ENCODE peak calls at places on chromosomes 11 and 22, in four cellular contexts. One of them, this sample, is unnamed.

GRCh38 chr22:30405731-30406130 is 8.9 kb downstream of the SEC14L2 start:
- DNase-seq in tibial artery: no peak
- DNase-seq in foreskin fibroblast: no peak
- DNase-seq in kidney: no peak
- DNase-seq in this sample: no peak

GRCh38 chr11:77127969-77128691 is at the start of gene MYO7A:
- DNase-seq in tibial artery: peak
- DNase-seq in foreskin fibroblast: peak
- DNase-seq in kidney: peak
- DNase-seq in this sample: peak

GRCh38 chr11:2807276-2807681 is 78.3 kb downstream of the CDKN1C start:
- DNase-seq in tibial artery: peak
- DNase-seq in foreskin fibroblast: peak
- DNase-seq in kidney: peak
- DNase-seq in this sample: peak

GRCh38 chr11:37026326-37026725 is 428.3 kb upstream of the RAG2 start:
- DNase-seq in tibial artery: no peak
- DNase-seq in foreskin fibroblast: no peak
- DNase-seq in kidney: no peak
- DNase-seq in this sample: no peak

GRCh38 chr22:34761111-34761510 is 304.8 kb upstream of the ISX start:
- DNase-seq in tibial artery: no peak
- DNase-seq in foreskin fibroblast: no peak
- DNase-seq in kidney: no peak
- DNase-seq in this sample: no peak

GRCh38 chr11:21446939-21447590 is 745.8 kb upstream of the ANO5 start:
- DNase-seq in tibial artery: no peak
- DNase-seq in foreskin fibroblast: no peak
- DNase-seq in kidney: no peak
- DNase-seq in this sample: no peak

GRCh38 chr11:125626381-125626950 is 1.5 kb downstream of the CHEK1 start:
- DNase-seq in tibial artery: no peak
- DNase-seq in foreskin fibroblast: no peak
- DNase-seq in kidney: no peak
- DNase-seq in this sample: no peak

GRCh38 chr11:11290354-11290753 is 62.7 kb downstream of the CSNK2A3 start:
- DNase-seq in tibial artery: no peak
- DNase-seq in foreskin fibroblast: no peak
- DNase-seq in kidney: no peak
- DNase-seq in this sample: no peak

GRCh38 chr11:118889796-118890195 is 6.1 kb downstream of the CXCR5 start:
- DNase-seq in tibial artery: peak
- DNase-seq in foreskin fibroblast: peak
- DNase-seq in kidney: peak
- DNase-seq in this sample: no peak

GRCh38 chr11:69375316-69376154 is 81.6 kb downstream of the MYEOV start:
- DNase-seq in tibial artery: peak
- DNase-seq in foreskin fibroblast: no peak
- DNase-seq in kidney: peak
- DNase-seq in this sample: peak

GRCh38 chr22:47372111-47372581 is 609.7 kb downstream of the TBC1D22A start:
- DNase-seq in tibial artery: no peak
- DNase-seq in foreskin fibroblast: no peak
- DNase-seq in kidney: peak
- DNase-seq in this sample: peak

GRCh38 chr11:111378773-111379499 is at the start of gene POU2AF1:
- DNase-seq in tibial artery: no peak
- DNase-seq in foreskin fibroblast: peak
- DNase-seq in kidney: peak
- DNase-seq in this sample: no peak

GRCh38 chr11:113626736-113627135 is 79.4 kb downstream of the TMPRSS5 start:
- DNase-seq in tibial artery: no peak
- DNase-seq in foreskin fibroblast: no peak
- DNase-seq in kidney: no peak
- DNase-seq in this sample: no peak

GRCh38 chr22:25348391-25348790 is 129.0 kb downstream of the CRYBB2 start:
- DNase-seq in tibial artery: no peak
- DNase-seq in foreskin fibroblast: no peak
- DNase-seq in kidney: no peak
- DNase-seq in this sample: no peak

GRCh38 chr11:47378011-47378835 is at the start of gene SPI1:
- DNase-seq in tibial artery: peak
- DNase-seq in foreskin fibroblast: no peak
- DNase-seq in kidney: peak
- DNase-seq in this sample: peak

GRCh38 chr11:32420937-32421532 is 14.3 kb downstream of the WT1 start:
- DNase-seq in tibial artery: no peak
- DNase-seq in foreskin fibroblast: no peak
- DNase-seq in kidney: no peak
- DNase-seq in this sample: no peak

GRCh38 chr11:40187092-40187403 is 1272.4 kb downstream of the LRRC4C start:
- DNase-seq in tibial artery: no peak
- DNase-seq in foreskin fibroblast: no peak
- DNase-seq in kidney: no peak
- DNase-seq in this sample: no peak

GRCh38 chr11:5380740-5381342 is 2.8 kb upstream of the OR51M1 start:
- DNase-seq in tibial artery: peak
- DNase-seq in foreskin fibroblast: peak
- DNase-seq in kidney: no peak
- DNase-seq in this sample: no peak

GRCh38 chr22:43310311-43310710 is 32.9 kb downstream of the SCUBE1 start:
- DNase-seq in tibial artery: no peak
- DNase-seq in foreskin fibroblast: no peak
- DNase-seq in kidney: no peak
- DNase-seq in this sample: no peak

GRCh38 chr11:128717581-128717980 is 23.7 kb downstream of the FLI1 start:
- DNase-seq in tibial artery: no peak
- DNase-seq in foreskin fibroblast: no peak
- DNase-seq in kidney: no peak
- DNase-seq in this sample: no peak

GRCh38 chr11:66386171-66387069 is 14.9 kb upstream of the SLC29A2 start:
- DNase-seq in tibial artery: peak
- DNase-seq in foreskin fibroblast: peak
- DNase-seq in kidney: peak
- DNase-seq in this sample: no peak

GRCh38 chr22:40345271-40345670 is 1.0 kb upstream of the ADSL start:
- DNase-seq in tibial artery: no peak
- DNase-seq in foreskin fibroblast: peak
- DNase-seq in kidney: no peak
- DNase-seq in this sample: no peak

GRCh38 chr11:78654071-78654470 is 79.4 kb upstream of the NARS2 start:
- DNase-seq in tibial artery: no peak
- DNase-seq in foreskin fibroblast: no peak
- DNase-seq in kidney: no peak
- DNase-seq in this sample: no peak

GRCh38 chr22:31477329-31477728 is 12.3 kb downstream of the EIF4ENIF1 start:
- DNase-seq in tibial artery: no peak
- DNase-seq in foreskin fibroblast: no peak
- DNase-seq in kidney: no peak
- DNase-seq in this sample: no peak

GRCh38 chr11:35146074-35146521 is 7.1 kb downstream of the CD44 start:
- DNase-seq in tibial artery: no peak
- DNase-seq in foreskin fibroblast: no peak
- DNase-seq in kidney: no peak
- DNase-seq in this sample: no peak

DNA sequence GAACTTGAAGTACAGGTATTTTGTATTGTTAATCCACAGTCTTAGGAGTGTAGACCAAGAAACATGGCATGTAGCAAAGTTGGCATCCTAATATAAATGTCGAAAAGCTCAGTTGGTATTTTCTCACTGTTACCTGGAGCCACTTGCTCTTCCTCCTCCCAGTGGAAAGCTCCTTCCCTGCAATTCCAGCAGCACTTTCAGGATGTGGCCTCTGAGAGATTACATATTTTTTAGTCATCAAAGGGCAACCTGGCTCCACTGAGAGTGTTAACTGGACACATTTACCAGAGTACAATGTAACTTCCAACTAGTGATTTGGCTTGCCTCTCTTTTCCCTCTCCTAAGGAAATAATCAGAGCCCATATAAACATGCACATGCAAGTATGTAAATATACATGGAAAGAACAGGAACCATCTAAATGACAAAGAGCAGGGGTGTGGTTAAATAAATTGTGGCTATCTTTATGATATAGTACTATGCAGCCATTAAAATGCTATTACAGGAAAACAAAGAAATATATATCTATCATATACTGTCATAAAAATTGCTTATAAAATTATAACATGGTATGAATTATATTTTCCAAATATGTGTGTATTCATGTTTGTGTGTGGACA is 14.2 kb upstream of the EED start:
- DNase-seq in tibial artery: no peak
- DNase-seq in foreskin fibroblast: no peak
- DNase-seq in kidney: no peak
- DNase-seq in this sample: no peak
- TF ChIP-seq CTCF in tibial artery: no peak
- TF ChIP-seq CTCF in foreskin fibroblast: no peak
- TF ChIP-seq CTCF in kidney: no peak
- TF ChIP-seq CTCF in this sample: no peak

GRCh38 chr22:27331526-27332281 is 469.9 kb downstream of the MN1 start:
- DNase-seq in tibial artery: peak
- DNase-seq in foreskin fibroblast: peak
- DNase-seq in kidney: peak
- DNase-seq in this sample: no peak
- TF ChIP-seq CTCF in tibial artery: peak
- TF ChIP-seq CTCF in foreskin fibroblast: peak
- TF ChIP-seq CTCF in kidney: peak
- TF ChIP-seq CTCF in this sample: peak

GRCh38 chr22:22200569-22201184 is 43.9 kb upstream of the VPREB1 start:
- DNase-seq in tibial artery: no peak
- DNase-seq in foreskin fibroblast: no peak
- DNase-seq in kidney: no peak
- DNase-seq in this sample: no peak

GRCh38 chr22:22199634-22200033 is 45.0 kb upstream of the VPREB1 start:
- DNase-seq in tibial artery: no peak
- DNase-seq in foreskin fibroblast: no peak
- DNase-seq in kidney: no peak
- DNase-seq in this sample: no peak

GRCh38 chr22:22203048-22203971 is 41.3 kb upstream of the VPREB1 start:
- DNase-seq in tibial artery: no peak
- DNase-seq in foreskin fibroblast: no peak
- DNase-seq in kidney: no peak
- DNase-seq in this sample: no peak

GRCh38 chr22:22201925-22202343 is 42.7 kb upstream of the VPREB1 start:
- DNase-seq in tibial artery: no peak
- DNase-seq in foreskin fibroblast: no peak
- DNase-seq in kidney: no peak
- DNase-seq in this sample: no peak

DNA sequence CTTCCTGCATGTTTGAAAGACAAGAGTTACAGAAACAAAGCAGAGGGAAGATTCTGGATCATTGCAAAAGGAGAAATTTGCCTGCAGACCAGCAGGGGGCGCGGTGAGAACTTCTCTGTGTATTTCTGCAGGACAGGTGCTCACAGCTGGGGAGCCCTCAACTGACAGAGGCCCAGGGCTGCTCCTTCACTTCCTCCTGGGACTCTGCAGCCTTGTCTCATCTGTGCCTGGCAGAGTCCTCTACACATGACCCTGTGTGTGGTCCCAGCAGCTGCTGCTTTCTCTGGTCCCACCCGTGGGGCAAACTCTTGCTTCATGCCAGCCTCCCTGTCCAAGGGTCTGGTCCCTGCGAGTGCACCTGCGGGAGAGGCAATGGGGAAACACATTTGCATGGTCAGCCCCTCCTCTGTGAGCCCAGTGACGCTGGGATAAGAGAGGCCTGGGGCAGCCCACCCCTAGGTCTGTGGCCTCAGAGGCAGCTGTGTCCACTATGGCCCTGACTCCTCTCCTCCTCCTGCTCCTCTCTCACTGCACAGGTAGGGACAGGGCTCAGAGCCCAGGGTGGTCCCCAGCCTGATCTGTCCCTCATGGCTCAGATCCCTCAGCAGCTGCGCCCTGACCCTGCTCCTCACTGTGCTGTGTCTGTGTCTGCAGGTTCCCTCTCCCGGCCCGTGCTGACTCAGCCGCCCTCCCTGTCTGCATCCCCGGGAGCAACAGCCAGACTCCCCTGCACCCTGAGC is 43.2 kb upstream of the VPREB1 start:
- DNase-seq in tibial artery: no peak
- DNase-seq in foreskin fibroblast: peak
- DNase-seq in kidney: no peak
- DNase-seq in this sample: no peak
- TF ChIP-seq CTCF in tibial artery: no peak
- TF ChIP-seq CTCF in foreskin fibroblast: peak
- TF ChIP-seq CTCF in kidney: peak
- TF ChIP-seq CTCF in this sample: peak

DNA sequence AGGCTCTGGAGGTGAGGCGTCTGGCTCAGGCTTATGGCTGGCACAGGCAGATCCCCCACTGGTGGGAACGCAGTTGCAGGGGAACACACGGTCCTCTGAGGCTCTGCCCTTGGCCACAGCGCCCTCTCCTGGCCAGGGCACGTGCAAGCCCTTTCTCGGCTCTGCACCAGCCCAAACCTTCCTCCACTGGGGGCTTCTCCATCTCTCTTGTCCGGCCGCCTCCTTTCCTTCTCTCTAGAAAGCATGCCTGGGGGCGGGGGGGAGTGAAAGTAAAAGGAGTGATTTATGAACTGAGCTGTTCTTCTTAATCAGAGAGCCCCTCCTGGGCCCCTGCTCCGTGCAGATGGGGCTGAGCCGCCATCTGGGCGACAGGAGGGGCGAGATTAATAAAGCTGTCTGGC is 56.5 kb downstream of the TP53I11 start:
- DNase-seq in tibial artery: peak
- DNase-seq in foreskin fibroblast: peak
- DNase-seq in kidney: no peak
- DNase-seq in this sample: no peak
- TF ChIP-seq CTCF in tibial artery: peak
- TF ChIP-seq CTCF in foreskin fibroblast: peak
- TF ChIP-seq CTCF in kidney: peak
- TF ChIP-seq CTCF in this sample: peak

DNA sequence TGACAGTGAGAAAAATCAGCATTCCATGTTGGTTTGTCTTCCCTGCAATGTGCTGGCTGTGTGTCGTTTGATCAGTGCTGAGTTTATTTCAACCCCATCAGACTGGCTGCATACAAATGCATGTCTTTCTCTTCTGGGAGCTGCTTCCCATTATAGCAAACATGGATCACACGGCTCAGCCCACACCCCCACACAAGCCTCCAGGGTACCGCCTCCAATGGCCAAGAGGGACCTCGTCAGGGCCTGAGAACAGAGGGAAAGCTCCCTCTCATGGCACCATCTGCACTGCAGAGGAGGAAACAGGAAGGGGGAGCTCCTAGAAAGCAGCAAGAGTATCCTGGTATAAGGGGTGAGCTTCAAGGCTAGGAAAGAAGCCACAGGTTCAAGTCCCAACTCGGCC is 214.2 kb downstream of the LARGE1 start:
- DNase-seq in tibial artery: no peak
- DNase-seq in foreskin fibroblast: no peak
- DNase-seq in kidney: no peak
- DNase-seq in this sample: no peak
- TF ChIP-seq CTCF in tibial artery: no peak
- TF ChIP-seq CTCF in foreskin fibroblast: no peak
- TF ChIP-seq CTCF in kidney: no peak
- TF ChIP-seq CTCF in this sample: no peak